ENCODE peak calls at places on chromosomes 13 and 19, in four cellular contexts. E, V, M and X are unnamed samples. For H3K4me1, the result is how much of the 10 kb centered on the place peaks cover.

GRCh38 chr13:104869501-104869900 is 1666.0 kb downstream of the EFNB2 start:
- DNase-seq in M (peak), V (no peak), E (no peak), X (no peak)

GRCh38 chr19:16447015-16447384 is 24.8 kb downstream of the EPS15L1 start:
- DNase-seq in V (no peak), E (no peak), M (peak), X (no peak)

GRCh38 chr13:110912651-110913051 is 2.2 kb downstream of the ANKRD10 start:
- DNase-seq in E (no peak), V (no peak), M (peak), X (no peak)

GRCh38 chr19:32876919-32877285 is 7.3 kb upstream of the SLC7A9 start:
- DNase-seq in V (no peak), M (peak), E (peak), X (no peak)

GRCh38 chr13:111844222-111844671 is 222.7 kb upstream of the SOX1 start:
- DNase-seq in M (no peak), E (peak), V (no peak), X (no peak)

GRCh38 chr13:101700598-101700997 is 248.1 kb downstream of the ITGBL1 start:
- DNase-seq in M (no peak), E (no peak), V (no peak), X (no peak)

GRCh38 chr19:35248310-35249145 is at the start of gene LSR:
- DNase-seq in M (no peak), E (peak), V (peak), X (peak)

GRCh38 chr19:36460046-36460445 is 29.3 kb downstream of the ZNF566 start:
- DNase-seq in E (no peak), V (no peak), M (no peak), X (no peak)

GRCh38 chr13:51811046-51811445 is 7.1 kb upstream of the DHRS12 start:
- DNase-seq in E (no peak), V (no peak), M (no peak), X (no peak)

GRCh38 chr13:66296328-66296727 is 933.8 kb downstream of the PCDH9 start:
- DNase-seq in E (no peak), V (no peak), M (no peak), X (no peak)

GRCh38 chr13:96781141-96781540 is 213.1 kb downstream of the OXGR1 start:
- DNase-seq in M (no peak), V (no peak), E (no peak), X (no peak)

GRCh38 chr19:28705008-28705407 is 507.9 kb downstream of the UQCRFS1 start:
- DNase-seq in E (no peak), V (no peak), M (peak), X (no peak)

GRCh38 chr13:91722267-91722884 is 324.0 kb downstream of the GPC5 start:
- DNase-seq in V (no peak), M (peak), E (no peak), X (no peak)

GRCh38 chr13:19984430-19985218 is 26.1 kb downstream of the ZMYM2 start:
- DNase-seq in M (peak), V (peak), E (no peak), X (no peak)

GRCh38 chr19:51158474-51159129 is 16.5 kb downstream of the SIGLEC7 start:
- DNase-seq in V (peak), M (peak), E (peak), X (peak)

GRCh38 chr19:47094557-47095517 is 18.7 kb downstream of the ZC3H4 start:
- DNase-seq in V (no peak), M (no peak), E (no peak), X (no peak)
- H3K4me1 ChIP-seq in V (under half), M (under half), E (under half), X (under half)

GRCh38 chr19:19169236-19170052 is 619 bp downstream of the MEF2B start:
- DNase-seq in M (no peak), V (no peak), E (no peak), X (no peak)

GRCh38 chr19:19171821-19172532 is 1.9 kb upstream of the MEF2B start:
- DNase-seq in E (no peak), M (peak), V (no peak), X (no peak)

GRCh38 chr19:19170053-19170945 is at the start of gene MEF2B:
- DNase-seq in V (peak), M (peak), E (peak), X (peak)

GRCh38 chr19:19167612-19168011 is 2.5 kb downstream of the MEF2B start:
- DNase-seq in E (no peak), V (no peak), M (no peak), X (no peak)

GRCh38 chr19:19171110-19171672 is 1.1 kb upstream of the MEF2B start:
- DNase-seq in V (no peak), E (no peak), M (no peak), X (no peak)
- H3K4ac ChIP-seq in V (no peak), E (no peak), M (no peak), X (no peak)

GRCh38 chr19:47512948-47513319 is 1.9 kb downstream of the NAPA start:
- DNase-seq in E (no peak), V (no peak), M (no peak), X (no peak)
- H3K14ac ChIP-seq in E (no peak), V (no peak), M (no peak), X (no peak)

GRCh38 chr19:6173190-6173589 is 37.7 kb downstream of the ACSBG2 start:
- DNase-seq in M (no peak), V (no peak), E (no peak), X (no peak)
- H3K4me1 ChIP-seq in M (under half), V (under half), E (under half), X (under half)

DNA sequence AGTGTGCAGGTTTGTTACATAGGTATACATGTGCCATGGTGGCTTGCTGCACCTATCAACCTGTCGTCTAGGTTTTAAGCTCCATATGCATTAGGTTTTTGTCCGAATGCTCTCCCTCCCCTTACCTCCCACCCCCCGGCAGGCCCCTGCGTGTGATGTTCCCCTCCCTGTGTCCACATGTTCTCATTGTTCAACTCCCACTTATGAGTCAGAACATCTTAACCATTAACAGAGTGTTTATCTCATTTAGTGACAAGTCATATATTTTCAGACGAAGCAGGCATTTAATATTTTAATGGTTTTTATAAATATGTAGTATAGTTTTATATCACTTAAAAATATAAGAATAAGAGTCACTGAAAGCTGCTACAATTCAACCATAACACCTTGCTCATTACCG is 780.5 kb upstream of the ARGLU1 start:
- DNase-seq in M (peak), E (no peak), V (no peak), X (no peak)
- H3K4ac ChIP-seq in M (no peak), E (no peak), V (no peak), X (no peak)